ENCODE peak calls at places on chromosomes 6 and 20, in six cellular contexts. D, Q, U, X, C and Z are unnamed samples.
A peak's percentile ranks its signal among the peaks of the same experiment; 100 is the strongest.

GRCh38 chr6:27238010-27238983 is 9.2 kb upstream of the PRSS16 start:
- DNase-seq in C (no peak), Q (no peak), U (no peak), D (no peak), X (peak; percentile 48), Z (no peak)

GRCh38 chr6:2854394-2854982 is 12.8 kb upstream of the SERPINB1 start:
- DNase-seq in D (no peak), U (no peak), Q (no peak), C (no peak), X (peak; percentile 53), Z (no peak)

GRCh38 chr20:60024245-60024644 is 66.0 kb downstream of the CDH26 start:
- DNase-seq in C (no peak), Q (no peak), D (no peak), X (no peak), U (no peak), Z (no peak)

GRCh38 chr6:165306955-165307354 is 2.5 kb downstream of the C6orf118 start:
- DNase-seq in D (no peak), U (no peak), C (no peak), X (no peak), Q (no peak), Z (no peak)

GRCh38 chr6:149271348-149272340 is 45.9 kb upstream of the TAB2 start:
- DNase-seq in Q (no peak), D (peak; percentile 28), U (peak; percentile 64), X (no peak), C (no peak), Z (no peak)

GRCh38 chr6:33578588-33579011 is 1.5 kb downstream of the BAK1 start:
- DNase-seq in X (no peak), Q (no peak), C (no peak), U (peak; percentile 62), D (no peak), Z (no peak)

GRCh38 chr20:58608096-58608840 is 42.8 kb upstream of the STX16 start:
- DNase-seq in U (no peak), Q (no peak), C (no peak), X (no peak), D (no peak), Z (no peak)

GRCh38 chr20:50815162-50815989 is 20.5 kb downstream of the BCAS4 start:
- DNase-seq in U (peak; percentile 60), X (peak; percentile 70), C (no peak), D (peak; percentile 39), Q (no peak), Z (no peak)

GRCh38 chr20:20370087-20370575 is 2.2 kb downstream of the INSM1 start:
- DNase-seq in D (no peak), C (no peak), X (no peak), Q (no peak), U (no peak), Z (no peak)

GRCh38 chr6:5398530-5398929 is 137.2 kb downstream of the FARS2 start:
- DNase-seq in U (no peak), X (peak; percentile 75), D (no peak), Q (no peak), C (peak; percentile 53), Z (no peak)

GRCh38 chr20:60224914-60225313 is 266.7 kb downstream of the CDH26 start:
- DNase-seq in Q (no peak), C (no peak), U (no peak), D (no peak), X (peak; percentile 70), Z (no peak)

GRCh38 chr20:36830791-36831691 is 44.9 kb upstream of the TLDC2 start:
- DNase-seq in D (peak; percentile 82), C (peak; percentile 38), Q (no peak), U (no peak), X (peak; percentile 64), Z (peak; percentile 84)

GRCh38 chr6:113596907-113597583 is 260.1 kb upstream of the MARCKS start:
- DNase-seq in X (no peak), U (no peak), Q (peak; percentile 48), D (no peak), C (no peak), Z (no peak)

GRCh38 chr6:83860347-83860731 is 850 bp downstream of the CYB5R4 start:
- DNase-seq in Q (no peak), U (no peak), X (no peak), C (no peak), D (no peak), Z (no peak)

GRCh38 chr20:9838378-9839295 is at the start of gene PAK5:
- DNase-seq in C (no peak), D (no peak), Q (peak; percentile 95), U (no peak), X (no peak), Z (no peak)